ENCODE peak calls at places on chromosomes 2 and 18, in ten cellular contexts. One of them, this sample, is unnamed.

GRCh38 chr2:71889991-71890684 is 257.5 kb downstream of the CYP26B1 start:
- DNase-seq in GM12891: no peak
- DNase-seq in neural progenitor cell: no peak
- DNase-seq in astrocyte: peak; percentile 86
- DNase-seq in HepG2: no peak
- DNase-seq in A549: peak; percentile 30
- DNase-seq in substantia nigra: no peak
- DNase-seq in NB4: peak; percentile 63
- DNase-seq in C1 segment of cervical spinal cord: no peak
- DNase-seq in skeletal muscle cell: peak; percentile 71
- DNase-seq in this sample: no peak

GRCh38 chr2:68357608-68358337 is 7.3 kb upstream of the PLEK start:
- DNase-seq in neural progenitor cell: peak; percentile 73
- DNase-seq in skeletal muscle cell: peak; percentile 24
- DNase-seq in astrocyte: peak; percentile 6
- DNase-seq in GM12891: peak; percentile 12
- DNase-seq in A549: peak; percentile 67
- DNase-seq in substantia nigra: no peak
- DNase-seq in HepG2: peak; percentile 52
- DNase-seq in NB4: peak; percentile 82
- DNase-seq in C1 segment of cervical spinal cord: no peak
- DNase-seq in this sample: no peak

GRCh38 chr2:38202713-38203454 is 126.9 kb upstream of the CYP1B1 start:
- DNase-seq in NB4: no peak
- DNase-seq in HepG2: no peak
- DNase-seq in C1 segment of cervical spinal cord: no peak
- DNase-seq in substantia nigra: no peak
- DNase-seq in astrocyte: peak; percentile 35
- DNase-seq in skeletal muscle cell: no peak
- DNase-seq in GM12891: no peak
- DNase-seq in neural progenitor cell: no peak
- DNase-seq in A549: no peak
- DNase-seq in this sample: no peak

GRCh38 chr2:240663791-240664190 is 18.9 kb downstream of the AQP12B start:
- DNase-seq in NB4: no peak
- DNase-seq in HepG2: no peak
- DNase-seq in A549: no peak
- DNase-seq in skeletal muscle cell: no peak
- DNase-seq in astrocyte: no peak
- DNase-seq in neural progenitor cell: no peak
- DNase-seq in GM12891: no peak
- DNase-seq in C1 segment of cervical spinal cord: no peak
- DNase-seq in substantia nigra: no peak
- DNase-seq in this sample: no peak

GRCh38 chr18:46313521-46313920 is 209.3 kb downstream of the HAUS1 start:
- DNase-seq in C1 segment of cervical spinal cord: no peak
- DNase-seq in astrocyte: no peak
- DNase-seq in A549: no peak
- DNase-seq in HepG2: no peak
- DNase-seq in substantia nigra: no peak
- DNase-seq in skeletal muscle cell: no peak
- DNase-seq in neural progenitor cell: no peak
- DNase-seq in NB4: no peak
- DNase-seq in GM12891: no peak
- DNase-seq in this sample: no peak

GRCh38 chr18:9941108-9941507 is 27.3 kb downstream of the VAPA start:
- DNase-seq in GM12891: no peak
- DNase-seq in NB4: no peak
- DNase-seq in astrocyte: no peak
- DNase-seq in substantia nigra: no peak
- DNase-seq in C1 segment of cervical spinal cord: no peak
- DNase-seq in HepG2: no peak
- DNase-seq in A549: no peak
- DNase-seq in skeletal muscle cell: no peak
- DNase-seq in neural progenitor cell: no peak
- DNase-seq in this sample: no peak

GRCh38 chr2:96546321-96546720 is 9.8 kb downstream of the ARID5A start:
- DNase-seq in C1 segment of cervical spinal cord: no peak
- DNase-seq in astrocyte: no peak
- DNase-seq in NB4: no peak
- DNase-seq in substantia nigra: no peak
- DNase-seq in HepG2: no peak
- DNase-seq in neural progenitor cell: no peak
- DNase-seq in skeletal muscle cell: no peak
- DNase-seq in A549: no peak
- DNase-seq in GM12891: no peak
- DNase-seq in this sample: no peak

GRCh38 chr2:30782124-30782523 is 25.1 kb downstream of the CAPN13 start:
- DNase-seq in C1 segment of cervical spinal cord: no peak
- DNase-seq in HepG2: no peak
- DNase-seq in A549: no peak
- DNase-seq in GM12891: no peak
- DNase-seq in NB4: no peak
- DNase-seq in skeletal muscle cell: no peak
- DNase-seq in neural progenitor cell: no peak
- DNase-seq in astrocyte: no peak
- DNase-seq in substantia nigra: no peak
- DNase-seq in this sample: no peak

GRCh38 chr2:163191372-163191771 is 352.8 kb upstream of the KCNH7 start:
- DNase-seq in HepG2: peak; percentile 24
- DNase-seq in C1 segment of cervical spinal cord: no peak
- DNase-seq in GM12891: no peak
- DNase-seq in NB4: peak; percentile 66
- DNase-seq in astrocyte: peak; percentile 29
- DNase-seq in substantia nigra: no peak
- DNase-seq in A549: peak; percentile 69
- DNase-seq in skeletal muscle cell: no peak
- DNase-seq in neural progenitor cell: peak; percentile 62
- DNase-seq in this sample: no peak

GRCh38 chr2:44244135-44244871 is 31.0 kb upstream of the SLC3A1 start:
- DNase-seq in substantia nigra: no peak
- DNase-seq in NB4: peak; percentile 82
- DNase-seq in astrocyte: peak; percentile 44
- DNase-seq in A549: peak; percentile 84
- DNase-seq in HepG2: peak; percentile 77
- DNase-seq in neural progenitor cell: peak; percentile 83
- DNase-seq in C1 segment of cervical spinal cord: peak; percentile 30
- DNase-seq in GM12891: peak; percentile 39
- DNase-seq in skeletal muscle cell: peak; percentile 12
- DNase-seq in this sample: no peak